ENCODE peak calls at places on chromosomes 13 and 19, in ten cellular contexts. One of them, this sample, is unnamed.

GRCh38 chr19:49327878-49328544 is 3.0 kb upstream of the SLC6A16 start:
- DNase-seq in Caco-2: peak; percentile 47
- DNase-seq in left ventricle myocardium inferior: no peak
- DNase-seq in psoas muscle: no peak
- DNase-seq in tibial artery: peak; percentile 43
- DNase-seq in iPS DF 6.9: no peak
- DNase-seq in adrenal gland: no peak
- DNase-seq in GM23338: peak; percentile 85
- DNase-seq in transverse colon: no peak
- DNase-seq in heart right ventricle: no peak
- DNase-seq in this sample: no peak

GRCh38 chr19:15871570-15871969 is 26.3 kb downstream of the CYP4F2 start:
- DNase-seq in heart right ventricle: no peak
- DNase-seq in iPS DF 6.9: no peak
- DNase-seq in GM23338: no peak
- DNase-seq in tibial artery: no peak
- DNase-seq in transverse colon: peak; percentile 11
- DNase-seq in psoas muscle: no peak
- DNase-seq in Caco-2: no peak
- DNase-seq in adrenal gland: no peak
- DNase-seq in left ventricle myocardium inferior: no peak
- DNase-seq in this sample: no peak

GRCh38 chr13:67238277-67238859 is 8.2 kb upstream of the PCDH9 start:
- DNase-seq in iPS DF 6.9: no peak
- DNase-seq in adrenal gland: no peak
- DNase-seq in transverse colon: no peak
- DNase-seq in tibial artery: no peak
- DNase-seq in left ventricle myocardium inferior: no peak
- DNase-seq in Caco-2: peak; percentile 33
- DNase-seq in heart right ventricle: no peak
- DNase-seq in psoas muscle: no peak
- DNase-seq in GM23338: peak; percentile 24
- DNase-seq in this sample: no peak

GRCh38 chr19:47389150-47389556 is 30.2 kb downstream of the MEIS3 start:
- DNase-seq in adrenal gland: peak; percentile 51
- DNase-seq in psoas muscle: no peak
- DNase-seq in Caco-2: no peak
- DNase-seq in heart right ventricle: no peak
- DNase-seq in transverse colon: peak; percentile 14
- DNase-seq in iPS DF 6.9: no peak
- DNase-seq in GM23338: no peak
- DNase-seq in tibial artery: no peak
- DNase-seq in left ventricle myocardium inferior: no peak
- DNase-seq in this sample: peak; percentile 73

GRCh38 chr13:45411631-45412030 is 6.5 kb downstream of the SLC25A30 start:
- DNase-seq in Caco-2: no peak
- DNase-seq in GM23338: no peak
- DNase-seq in tibial artery: no peak
- DNase-seq in adrenal gland: no peak
- DNase-seq in iPS DF 6.9: no peak
- DNase-seq in heart right ventricle: no peak
- DNase-seq in left ventricle myocardium inferior: no peak
- DNase-seq in psoas muscle: no peak
- DNase-seq in transverse colon: no peak
- DNase-seq in this sample: no peak

GRCh38 chr19:45954132-45954531 is 19.5 kb downstream of the NOVA2 start:
- DNase-seq in left ventricle myocardium inferior: no peak
- DNase-seq in adrenal gland: no peak
- DNase-seq in transverse colon: no peak
- DNase-seq in tibial artery: no peak
- DNase-seq in Caco-2: no peak
- DNase-seq in heart right ventricle: no peak
- DNase-seq in iPS DF 6.9: no peak
- DNase-seq in psoas muscle: no peak
- DNase-seq in GM23338: peak; percentile 64
- DNase-seq in this sample: no peak

GRCh38 chr19:56321981-56322558 is 7.4 kb upstream of the ZSCAN5A start:
- DNase-seq in psoas muscle: no peak
- DNase-seq in tibial artery: no peak
- DNase-seq in adrenal gland: no peak
- DNase-seq in transverse colon: no peak
- DNase-seq in Caco-2: no peak
- DNase-seq in heart right ventricle: no peak
- DNase-seq in GM23338: no peak
- DNase-seq in left ventricle myocardium inferior: no peak
- DNase-seq in iPS DF 6.9: no peak
- DNase-seq in this sample: peak; percentile 39

GRCh38 chr19:1859319-1859718 is 4.1 kb downstream of the KLF16 start:
- DNase-seq in adrenal gland: no peak
- DNase-seq in psoas muscle: no peak
- DNase-seq in left ventricle myocardium inferior: no peak
- DNase-seq in transverse colon: no peak
- DNase-seq in tibial artery: no peak
- DNase-seq in iPS DF 6.9: no peak
- DNase-seq in GM23338: no peak
- DNase-seq in Caco-2: no peak
- DNase-seq in heart right ventricle: no peak
- DNase-seq in this sample: no peak

GRCh38 chr19:46818812-46819211 is 30.4 kb upstream of the SLC1A5 start:
- DNase-seq in psoas muscle: no peak
- DNase-seq in iPS DF 6.9: no peak
- DNase-seq in GM23338: peak; percentile 69
- DNase-seq in tibial artery: no peak
- DNase-seq in adrenal gland: no peak
- DNase-seq in heart right ventricle: no peak
- DNase-seq in Caco-2: no peak
- DNase-seq in left ventricle myocardium inferior: no peak
- DNase-seq in transverse colon: no peak
- DNase-seq in this sample: no peak

GRCh38 chr19:35271546-35271945 is 2.8 kb downstream of the USF2 start:
- DNase-seq in transverse colon: no peak
- DNase-seq in iPS DF 6.9: no peak
- DNase-seq in GM23338: no peak
- DNase-seq in Caco-2: no peak
- DNase-seq in tibial artery: no peak
- DNase-seq in adrenal gland: no peak
- DNase-seq in left ventricle myocardium inferior: no peak
- DNase-seq in heart right ventricle: no peak
- DNase-seq in psoas muscle: peak; percentile 31
- DNase-seq in this sample: no peak

GRCh38 chr13:63501702-63502101 is 2086.1 kb upstream of the PCDH20 start:
- DNase-seq in adrenal gland: no peak
- DNase-seq in Caco-2: no peak
- DNase-seq in heart right ventricle: no peak
- DNase-seq in tibial artery: no peak
- DNase-seq in psoas muscle: no peak
- DNase-seq in GM23338: no peak
- DNase-seq in iPS DF 6.9: no peak
- DNase-seq in transverse colon: no peak
- DNase-seq in left ventricle myocardium inferior: no peak
- DNase-seq in this sample: no peak

DNA sequence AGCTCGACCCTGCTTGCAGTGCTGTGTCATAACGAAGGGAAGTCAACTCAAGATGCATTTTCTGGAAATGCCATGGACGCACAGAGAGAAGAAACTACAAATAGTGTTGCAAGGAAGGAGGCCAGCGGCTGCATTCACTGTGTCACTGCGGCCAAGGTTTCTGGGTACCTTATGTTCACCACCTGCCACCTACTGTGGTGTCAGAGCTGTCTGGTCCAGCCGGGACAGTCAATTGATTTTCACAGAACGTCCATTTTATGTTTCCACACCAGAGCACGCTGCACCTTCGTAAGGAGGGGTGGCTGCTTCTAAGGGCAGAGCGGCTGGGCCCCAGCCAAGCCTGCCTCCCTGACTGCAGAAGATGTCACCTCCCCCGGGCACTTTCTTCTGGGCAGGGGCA is 17.7 kb downstream of the TSHZ3 start:
- DNase-seq in tibial artery: no peak
- DNase-seq in Caco-2: no peak
- DNase-seq in heart right ventricle: no peak
- DNase-seq in GM23338: no peak
- DNase-seq in iPS DF 6.9: no peak
- DNase-seq in transverse colon: no peak
- DNase-seq in psoas muscle: no peak
- DNase-seq in left ventricle myocardium inferior: no peak
- DNase-seq in adrenal gland: no peak
- DNase-seq in this sample: no peak
- H3K4me1 ChIP-seq in tibial artery: no peaks in the 10 kb centered on the region
- H3K4me1 ChIP-seq in Caco-2: no peaks in the 10 kb centered on the region
- H3K4me1 ChIP-seq in heart right ventricle: no peaks in the 10 kb centered on the region
- H3K4me1 ChIP-seq in GM23338: peaks cover 28% of the 10 kb centered on the region
- H3K4me1 ChIP-seq in iPS DF 6.9: peaks cover 3% of the 10 kb centered on the region
- H3K4me1 ChIP-seq in transverse colon: no peaks in the 10 kb centered on the region
- H3K4me1 ChIP-seq in psoas muscle: no peaks in the 10 kb centered on the region
- H3K4me1 ChIP-seq in left ventricle myocardium inferior: peaks cover 11% of the 10 kb centered on the region
- H3K4me1 ChIP-seq in adrenal gland: peaks cover 33% of the 10 kb centered on the region
- H3K4me1 ChIP-seq in this sample: no peaks in the 10 kb centered on the region

GRCh38 chr13:77274126-77274525 is 52.8 kb downstream of the MYCBP2 start:
- DNase-seq in tibial artery: no peak
- DNase-seq in transverse colon: no peak
- DNase-seq in left ventricle myocardium inferior: no peak
- DNase-seq in heart right ventricle: no peak
- DNase-seq in psoas muscle: no peak
- DNase-seq in Caco-2: no peak
- DNase-seq in GM23338: no peak
- DNase-seq in adrenal gland: no peak
- DNase-seq in iPS DF 6.9: no peak
- DNase-seq in this sample: no peak
- H3K27me3 ChIP-seq in tibial artery: no peaks in the 10 kb centered on the region
- H3K27me3 ChIP-seq in transverse colon: no peaks in the 10 kb centered on the region
- H3K27me3 ChIP-seq in left ventricle myocardium inferior: no peaks in the 10 kb centered on the region
- H3K27me3 ChIP-seq in heart right ventricle: no peaks in the 10 kb centered on the region
- H3K27me3 ChIP-seq in psoas muscle: no peaks in the 10 kb centered on the region
- H3K27me3 ChIP-seq in Caco-2: no peaks in the 10 kb centered on the region
- H3K27me3 ChIP-seq in GM23338: no peaks in the 10 kb centered on the region
- H3K27me3 ChIP-seq in adrenal gland: no peaks in the 10 kb centered on the region
- H3K27me3 ChIP-seq in iPS DF 6.9: no peaks in the 10 kb centered on the region
- H3K27me3 ChIP-seq in this sample: no peaks in the 10 kb centered on the region

DNA sequence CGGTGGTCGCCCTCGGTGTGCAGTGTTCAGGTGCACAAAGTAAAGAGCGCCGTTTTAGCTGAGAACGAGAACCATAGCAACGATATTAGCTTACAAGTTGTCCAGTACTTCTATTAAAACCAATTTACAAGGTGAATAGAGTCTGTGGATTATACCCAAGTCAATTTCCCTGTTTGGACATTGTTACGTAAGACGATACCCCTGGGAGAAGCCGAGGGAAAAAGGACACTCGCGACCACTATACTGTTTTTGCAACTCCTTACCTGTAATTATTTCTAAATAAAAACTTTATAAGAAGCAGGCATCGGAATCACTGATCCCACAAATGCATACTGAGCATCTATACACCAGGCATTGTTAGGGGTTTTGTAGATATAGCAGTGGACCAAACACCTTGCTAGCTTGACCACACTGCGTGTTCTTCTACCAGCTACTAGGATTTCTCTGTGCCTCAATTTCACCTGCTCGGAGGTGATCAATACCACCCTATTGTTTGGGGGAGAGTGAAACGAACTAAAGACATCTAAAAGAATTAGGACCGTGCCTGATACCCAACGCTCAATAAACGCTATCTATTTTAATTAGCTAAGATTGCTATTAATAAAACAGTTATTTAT is 488 bp upstream of the EEF2 start:
- DNase-seq in iPS DF 6.9: no peak
- DNase-seq in tibial artery: no peak
- DNase-seq in Caco-2: no peak
- DNase-seq in left ventricle myocardium inferior: no peak
- DNase-seq in transverse colon: no peak
- DNase-seq in heart right ventricle: no peak
- DNase-seq in GM23338: no peak
- DNase-seq in psoas muscle: no peak
- DNase-seq in adrenal gland: no peak
- DNase-seq in this sample: no peak
- H3K4me1 ChIP-seq in iPS DF 6.9: peaks cover 2% of the 10 kb centered on the region
- H3K4me1 ChIP-seq in tibial artery: peaks cover 47% of the 10 kb centered on the region
- H3K4me1 ChIP-seq in Caco-2: peaks cover 12% of the 10 kb centered on the region
- H3K4me1 ChIP-seq in left ventricle myocardium inferior: peaks cover 70% of the 10 kb centered on the region
- H3K4me1 ChIP-seq in transverse colon: peaks cover 22% of the 10 kb centered on the region
- H3K4me1 ChIP-seq in heart right ventricle: peaks cover 6% of the 10 kb centered on the region
- H3K4me1 ChIP-seq in GM23338: peaks cover 20% of the 10 kb centered on the region
- H3K4me1 ChIP-seq in psoas muscle: peaks cover 44% of the 10 kb centered on the region
- H3K4me1 ChIP-seq in adrenal gland: peaks cover 46% of the 10 kb centered on the region
- H3K4me1 ChIP-seq in this sample: peaks cover 39% of the 10 kb centered on the region

DNA sequence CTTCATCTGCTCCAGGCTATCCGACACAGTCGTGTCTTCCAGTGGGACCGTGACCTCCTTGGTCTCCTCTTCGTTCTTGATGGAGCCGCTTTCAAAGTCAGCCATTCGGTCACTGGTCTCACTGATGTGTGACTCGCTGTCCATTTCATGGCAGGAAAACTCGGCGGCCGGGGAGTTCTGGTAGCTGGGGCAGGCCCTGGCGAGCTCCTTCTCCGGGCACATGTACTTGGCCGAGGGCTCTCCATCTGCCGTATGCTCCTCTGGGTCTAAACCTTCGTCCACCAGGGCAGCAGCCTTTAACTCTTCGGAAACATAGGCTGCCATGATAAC is 69.8 kb downstream of the TSHZ3 start:
- DNase-seq in Caco-2: no peak
- DNase-seq in transverse colon: no peak
- DNase-seq in tibial artery: peak; percentile 60
- DNase-seq in adrenal gland: no peak
- DNase-seq in psoas muscle: no peak
- DNase-seq in iPS DF 6.9: no peak
- DNase-seq in GM23338: no peak
- DNase-seq in left ventricle myocardium inferior: no peak
- DNase-seq in heart right ventricle: no peak
- DNase-seq in this sample: no peak
- H3K27me3 ChIP-seq in Caco-2: no peaks in the 10 kb centered on the region
- H3K27me3 ChIP-seq in transverse colon: peaks cover 3% of the 10 kb centered on the region
- H3K27me3 ChIP-seq in tibial artery: no peaks in the 10 kb centered on the region
- H3K27me3 ChIP-seq in adrenal gland: no peaks in the 10 kb centered on the region
- H3K27me3 ChIP-seq in psoas muscle: no peaks in the 10 kb centered on the region
- H3K27me3 ChIP-seq in iPS DF 6.9: no peaks in the 10 kb centered on the region
- H3K27me3 ChIP-seq in GM23338: no peaks in the 10 kb centered on the region
- H3K27me3 ChIP-seq in left ventricle myocardium inferior: no peaks in the 10 kb centered on the region
- H3K27me3 ChIP-seq in heart right ventricle: no peaks in the 10 kb centered on the region
- H3K27me3 ChIP-seq in this sample: no peaks in the 10 kb centered on the region

This sample was measured in upper lobe of left lung.